ENCODE peak calls at places on chromosomes 11 and 22, in nine cellular contexts. One of them, this sample, is unnamed.

GRCh38 chr22:24592144-24592845 is 578 bp downstream of the LRRC75B start:
- DNase-seq in fibroblast of mammary gland: peak
- DNase-seq in PC-3: no peak
- DNase-seq in WTC11: peak
- DNase-seq in tibial nerve: no peak
- DNase-seq in choroid plexus epithelial cell: peak
- DNase-seq in colonic mucosa: no peak
- DNase-seq in prostate gland: no peak
- DNase-seq in RWPE1: peak
- DNase-seq in this sample: no peak

GRCh38 chr11:85431319-85431718 is 195.8 kb downstream of the DLG2 start:
- DNase-seq in fibroblast of mammary gland: no peak
- DNase-seq in PC-3: no peak
- DNase-seq in WTC11: no peak
- DNase-seq in tibial nerve: no peak
- DNase-seq in choroid plexus epithelial cell: no peak
- DNase-seq in colonic mucosa: no peak
- DNase-seq in prostate gland: no peak
- DNase-seq in RWPE1: no peak
- DNase-seq in this sample: no peak

GRCh38 chr11:66970808-66971442 is 4.2 kb upstream of the C11orf86 start:
- DNase-seq in fibroblast of mammary gland: peak
- DNase-seq in PC-3: peak
- DNase-seq in WTC11: no peak
- DNase-seq in tibial nerve: peak
- DNase-seq in choroid plexus epithelial cell: peak
- DNase-seq in colonic mucosa: no peak
- DNase-seq in prostate gland: no peak
- DNase-seq in RWPE1: peak
- DNase-seq in this sample: no peak

GRCh38 chr11:6129634-6130033 is 22.1 kb downstream of the OR56B4 start:
- DNase-seq in fibroblast of mammary gland: no peak
- DNase-seq in PC-3: no peak
- DNase-seq in WTC11: no peak
- DNase-seq in tibial nerve: no peak
- DNase-seq in choroid plexus epithelial cell: no peak
- DNase-seq in colonic mucosa: no peak
- DNase-seq in prostate gland: no peak
- DNase-seq in RWPE1: no peak
- DNase-seq in this sample: no peak

GRCh38 chr11:71158936-71159335 is 93.4 kb downstream of the SHANK2 start:
- DNase-seq in fibroblast of mammary gland: peak
- DNase-seq in PC-3: no peak
- DNase-seq in WTC11: no peak
- DNase-seq in tibial nerve: no peak
- DNase-seq in choroid plexus epithelial cell: no peak
- DNase-seq in colonic mucosa: no peak
- DNase-seq in prostate gland: no peak
- DNase-seq in RWPE1: no peak
- DNase-seq in this sample: no peak

GRCh38 chr11:106425819-106426218 is 348.4 kb downstream of the AASDHPPT start:
- DNase-seq in fibroblast of mammary gland: no peak
- DNase-seq in PC-3: no peak
- DNase-seq in WTC11: no peak
- DNase-seq in tibial nerve: no peak
- DNase-seq in choroid plexus epithelial cell: no peak
- DNase-seq in colonic mucosa: no peak
- DNase-seq in prostate gland: no peak
- DNase-seq in RWPE1: no peak
- DNase-seq in this sample: no peak

GRCh38 chr22:23696326-23696851 is 5.6 kb downstream of the RGL4 start:
- DNase-seq in fibroblast of mammary gland: no peak
- DNase-seq in PC-3: no peak
- DNase-seq in WTC11: no peak
- DNase-seq in tibial nerve: no peak
- DNase-seq in choroid plexus epithelial cell: peak
- DNase-seq in colonic mucosa: no peak
- DNase-seq in prostate gland: no peak
- DNase-seq in RWPE1: no peak
- DNase-seq in this sample: no peak

GRCh38 chr11:76803023-76803422 is 19.9 kb downstream of the TSKU start:
- DNase-seq in fibroblast of mammary gland: peak
- DNase-seq in PC-3: no peak
- DNase-seq in WTC11: no peak
- DNase-seq in tibial nerve: no peak
- DNase-seq in choroid plexus epithelial cell: peak
- DNase-seq in colonic mucosa: peak
- DNase-seq in prostate gland: peak
- DNase-seq in RWPE1: no peak
- DNase-seq in this sample: no peak

GRCh38 chr11:66745356-66746235 is 16.6 kb upstream of the SPTBN2 start:
- DNase-seq in fibroblast of mammary gland: no peak
- DNase-seq in PC-3: peak
- DNase-seq in WTC11: peak
- DNase-seq in tibial nerve: no peak
- DNase-seq in choroid plexus epithelial cell: no peak
- DNase-seq in colonic mucosa: peak
- DNase-seq in prostate gland: peak
- DNase-seq in RWPE1: peak
- DNase-seq in this sample: no peak

GRCh38 chr11:107591098-107591445 is at the start of gene ELMOD1:
- DNase-seq in fibroblast of mammary gland: peak
- DNase-seq in PC-3: peak
- DNase-seq in WTC11: peak
- DNase-seq in tibial nerve: no peak
- DNase-seq in choroid plexus epithelial cell: peak
- DNase-seq in colonic mucosa: peak
- DNase-seq in prostate gland: no peak
- DNase-seq in RWPE1: peak
- DNase-seq in this sample: no peak

GRCh38 chr11:44788536-44789227 is 61.9 kb downstream of the TSPAN18 start:
- DNase-seq in fibroblast of mammary gland: no peak
- DNase-seq in PC-3: no peak
- DNase-seq in WTC11: no peak
- DNase-seq in tibial nerve: no peak
- DNase-seq in choroid plexus epithelial cell: peak
- DNase-seq in colonic mucosa: no peak
- DNase-seq in prostate gland: no peak
- DNase-seq in RWPE1: no peak
- DNase-seq in this sample: no peak

GRCh38 chr11:15146271-15147003 is 31.7 kb downstream of the INSC start:
- DNase-seq in fibroblast of mammary gland: peak
- DNase-seq in PC-3: no peak
- DNase-seq in WTC11: no peak
- DNase-seq in tibial nerve: no peak
- DNase-seq in choroid plexus epithelial cell: peak
- DNase-seq in colonic mucosa: no peak
- DNase-seq in prostate gland: no peak
- DNase-seq in RWPE1: no peak
- DNase-seq in this sample: no peak

GRCh38 chr11:82869657-82870056 is 30.6 kb downstream of the PRCP start:
- DNase-seq in fibroblast of mammary gland: peak
- DNase-seq in PC-3: no peak
- DNase-seq in WTC11: no peak
- DNase-seq in tibial nerve: no peak
- DNase-seq in choroid plexus epithelial cell: no peak
- DNase-seq in colonic mucosa: no peak
- DNase-seq in prostate gland: peak
- DNase-seq in RWPE1: no peak
- DNase-seq in this sample: no peak

GRCh38 chr11:4593739-4594138 is at the start of gene OR52I1:
- DNase-seq in fibroblast of mammary gland: no peak
- DNase-seq in PC-3: no peak
- DNase-seq in WTC11: no peak
- DNase-seq in tibial nerve: no peak
- DNase-seq in choroid plexus epithelial cell: no peak
- DNase-seq in colonic mucosa: no peak
- DNase-seq in prostate gland: no peak
- DNase-seq in RWPE1: no peak
- DNase-seq in this sample: no peak

DNA sequence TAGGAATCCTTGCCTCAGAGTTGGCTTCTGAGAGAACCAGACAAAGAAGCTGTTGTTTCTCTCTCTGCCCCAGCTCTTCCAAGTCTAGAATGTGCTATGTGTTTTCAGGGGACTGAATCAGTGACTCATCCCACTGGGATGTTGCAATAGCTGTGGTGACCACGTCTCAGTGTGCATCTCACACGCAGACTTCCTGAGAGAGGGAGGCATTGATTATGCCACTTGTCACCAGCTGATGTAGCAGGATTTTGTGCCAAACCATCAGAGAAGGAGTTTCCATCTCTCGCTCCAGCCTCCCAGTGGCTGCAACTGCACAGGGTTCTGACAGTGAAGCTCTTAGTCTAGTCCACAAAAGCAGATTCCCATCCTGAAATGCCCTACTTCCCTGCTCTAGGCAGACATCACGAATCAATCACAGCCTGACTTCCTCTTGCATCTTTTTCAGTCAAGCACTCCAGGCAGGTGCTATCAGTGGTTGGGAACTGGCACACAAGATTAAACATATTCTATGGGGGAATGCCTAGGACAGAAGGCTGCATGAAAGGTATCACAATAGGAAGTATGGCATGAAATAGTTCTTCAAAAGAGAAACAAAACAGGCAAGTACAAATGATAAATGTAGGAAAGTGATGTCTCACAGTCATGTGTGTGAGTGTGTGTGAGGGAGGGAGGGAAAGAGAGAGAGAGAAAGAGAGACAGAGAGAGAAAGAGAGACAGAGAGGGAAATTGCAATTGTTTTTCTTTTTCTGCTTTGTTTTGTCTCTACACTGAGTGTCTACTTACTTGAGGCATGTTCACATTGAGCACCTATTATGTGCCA is 456.0 kb downstream of the MIAT start:
- DNase-seq in fibroblast of mammary gland: peak
- DNase-seq in PC-3: peak
- DNase-seq in WTC11: no peak
- DNase-seq in tibial nerve: peak
- DNase-seq in choroid plexus epithelial cell: peak
- DNase-seq in colonic mucosa: peak
- DNase-seq in prostate gland: peak
- DNase-seq in RWPE1: peak
- DNase-seq in this sample: peak
- TF ChIP-seq CTCF in fibroblast of mammary gland: no peak
- TF ChIP-seq CTCF in PC-3: no peak
- TF ChIP-seq CTCF in WTC11: no peak
- TF ChIP-seq CTCF in tibial nerve: no peak
- TF ChIP-seq CTCF in choroid plexus epithelial cell: peak
- TF ChIP-seq CTCF in colonic mucosa: no peak
- TF ChIP-seq CTCF in prostate gland: no peak
- TF ChIP-seq CTCF in RWPE1: no peak
- TF ChIP-seq CTCF in this sample: no peak

GRCh38 chr11:79311461-79311860 is 129.4 kb downstream of the TENM4 start:
- DNase-seq in fibroblast of mammary gland: no peak
- DNase-seq in PC-3: no peak
- DNase-seq in WTC11: no peak
- DNase-seq in tibial nerve: no peak
- DNase-seq in choroid plexus epithelial cell: no peak
- DNase-seq in colonic mucosa: no peak
- DNase-seq in prostate gland: no peak
- DNase-seq in RWPE1: no peak
- DNase-seq in this sample: no peak

GRCh38 chr11:79309402-79309801 is 131.4 kb downstream of the TENM4 start:
- DNase-seq in fibroblast of mammary gland: no peak
- DNase-seq in PC-3: no peak
- DNase-seq in WTC11: no peak
- DNase-seq in tibial nerve: no peak
- DNase-seq in choroid plexus epithelial cell: peak
- DNase-seq in colonic mucosa: no peak
- DNase-seq in prostate gland: peak
- DNase-seq in RWPE1: no peak
- DNase-seq in this sample: no peak

GRCh38 chr11:79304599-79305212 is 136.1 kb downstream of the TENM4 start:
- DNase-seq in fibroblast of mammary gland: no peak
- DNase-seq in PC-3: no peak
- DNase-seq in WTC11: no peak
- DNase-seq in tibial nerve: no peak
- DNase-seq in choroid plexus epithelial cell: peak
- DNase-seq in colonic mucosa: no peak
- DNase-seq in prostate gland: no peak
- DNase-seq in RWPE1: no peak
- DNase-seq in this sample: no peak

GRCh38 chr11:79312591-79313267 is 128.1 kb downstream of the TENM4 start:
- DNase-seq in fibroblast of mammary gland: peak
- DNase-seq in PC-3: no peak
- DNase-seq in WTC11: no peak
- DNase-seq in tibial nerve: no peak
- DNase-seq in choroid plexus epithelial cell: peak
- DNase-seq in colonic mucosa: no peak
- DNase-seq in prostate gland: no peak
- DNase-seq in RWPE1: no peak
- DNase-seq in this sample: no peak

GRCh38 chr11:79308429-79308828 is 132.4 kb downstream of the TENM4 start:
- DNase-seq in fibroblast of mammary gland: no peak
- DNase-seq in PC-3: no peak
- DNase-seq in WTC11: no peak
- DNase-seq in tibial nerve: no peak
- DNase-seq in choroid plexus epithelial cell: no peak
- DNase-seq in colonic mucosa: no peak
- DNase-seq in prostate gland: no peak
- DNase-seq in RWPE1: no peak
- DNase-seq in this sample: no peak
- TF ChIP-seq CTCF in fibroblast of mammary gland: no peak
- TF ChIP-seq CTCF in PC-3: no peak
- TF ChIP-seq CTCF in WTC11: no peak
- TF ChIP-seq CTCF in tibial nerve: no peak
- TF ChIP-seq CTCF in choroid plexus epithelial cell: no peak
- TF ChIP-seq CTCF in colonic mucosa: no peak
- TF ChIP-seq CTCF in prostate gland: no peak
- TF ChIP-seq CTCF in RWPE1: no peak
- TF ChIP-seq CTCF in this sample: no peak

GRCh38 chr22:25898707-25899365 is 156.8 kb downstream of the MYO18B start:
- DNase-seq in fibroblast of mammary gland: peak
- DNase-seq in PC-3: no peak
- DNase-seq in WTC11: peak
- DNase-seq in tibial nerve: no peak
- DNase-seq in choroid plexus epithelial cell: no peak
- DNase-seq in colonic mucosa: no peak
- DNase-seq in prostate gland: no peak
- DNase-seq in RWPE1: no peak
- DNase-seq in this sample: no peak
- TF ChIP-seq CTCF in fibroblast of mammary gland: no peak
- TF ChIP-seq CTCF in PC-3: no peak
- TF ChIP-seq CTCF in WTC11: peak
- TF ChIP-seq CTCF in tibial nerve: no peak
- TF ChIP-seq CTCF in choroid plexus epithelial cell: no peak
- TF ChIP-seq CTCF in colonic mucosa: no peak
- TF ChIP-seq CTCF in prostate gland: no peak
- TF ChIP-seq CTCF in RWPE1: no peak
- TF ChIP-seq CTCF in this sample: no peak

GRCh38 chr11:118901494-118902335 is 18.0 kb downstream of the CXCR5 start:
- DNase-seq in fibroblast of mammary gland: no peak
- DNase-seq in PC-3: no peak
- DNase-seq in WTC11: no peak
- DNase-seq in tibial nerve: no peak
- DNase-seq in choroid plexus epithelial cell: no peak
- DNase-seq in colonic mucosa: peak
- DNase-seq in prostate gland: no peak
- DNase-seq in RWPE1: no peak
- DNase-seq in this sample: no peak
- TF ChIP-seq CTCF in fibroblast of mammary gland: no peak
- TF ChIP-seq CTCF in PC-3: peak
- TF ChIP-seq CTCF in WTC11: no peak
- TF ChIP-seq CTCF in tibial nerve: no peak
- TF ChIP-seq CTCF in choroid plexus epithelial cell: no peak
- TF ChIP-seq CTCF in colonic mucosa: no peak
- TF ChIP-seq CTCF in prostate gland: no peak
- TF ChIP-seq CTCF in RWPE1: no peak
- TF ChIP-seq CTCF in this sample: no peak

GRCh38 chr22:49627217-49628181 is 200.2 kb downstream of the BRD1 start:
- DNase-seq in fibroblast of mammary gland: no peak
- DNase-seq in PC-3: no peak
- DNase-seq in WTC11: peak
- DNase-seq in tibial nerve: no peak
- DNase-seq in choroid plexus epithelial cell: no peak
- DNase-seq in colonic mucosa: no peak
- DNase-seq in prostate gland: no peak
- DNase-seq in RWPE1: no peak
- DNase-seq in this sample: no peak
- TF ChIP-seq CTCF in fibroblast of mammary gland: no peak
- TF ChIP-seq CTCF in PC-3: no peak
- TF ChIP-seq CTCF in WTC11: no peak
- TF ChIP-seq CTCF in tibial nerve: no peak
- TF ChIP-seq CTCF in choroid plexus epithelial cell: no peak
- TF ChIP-seq CTCF in colonic mucosa: no peak
- TF ChIP-seq CTCF in prostate gland: no peak
- TF ChIP-seq CTCF in RWPE1: no peak
- TF ChIP-seq CTCF in this sample: no peak

This sample was measured in omental fat pad.